ENCODE peak calls at places on chromosomes 6 and 20, in eight cellular contexts. One of them, this sample, is unnamed.

GRCh38 chr6:1390071-1390804 is 862 bp downstream of the FOXF2 start:
- DNase-seq in mammary epithelial cell: peak; percentile 34
- DNase-seq in mucosa of descending colon: no peak
- DNase-seq in cardiac muscle cell: peak; percentile 68
- DNase-seq in lung: no peak
- DNase-seq in GM12878: no peak
- DNase-seq in BJ: no peak
- DNase-seq in heart right ventricle: no peak
- DNase-seq in this sample: peak; percentile 47

GRCh38 chr6:46756469-46757205 is 9.9 kb downstream of the ANKRD66 start:
- DNase-seq in mammary epithelial cell: no peak
- DNase-seq in mucosa of descending colon: no peak
- DNase-seq in cardiac muscle cell: no peak
- DNase-seq in lung: no peak
- DNase-seq in GM12878: no peak
- DNase-seq in BJ: no peak
- DNase-seq in heart right ventricle: no peak
- DNase-seq in this sample: peak; percentile 4

GRCh38 chr20:53447271-53447670 is 146.4 kb downstream of the ZNF217 start:
- DNase-seq in mammary epithelial cell: no peak
- DNase-seq in mucosa of descending colon: no peak
- DNase-seq in cardiac muscle cell: no peak
- DNase-seq in lung: no peak
- DNase-seq in GM12878: no peak
- DNase-seq in BJ: no peak
- DNase-seq in heart right ventricle: no peak
- DNase-seq in this sample: no peak

GRCh38 chr6:151808331-151809241 is 1.1 kb downstream of the ESR1 start:
- DNase-seq in mammary epithelial cell: peak; percentile 5
- DNase-seq in mucosa of descending colon: no peak
- DNase-seq in cardiac muscle cell: peak; percentile 9
- DNase-seq in lung: no peak
- DNase-seq in GM12878: no peak
- DNase-seq in BJ: no peak
- DNase-seq in heart right ventricle: no peak
- DNase-seq in this sample: peak; percentile 3

GRCh38 chr6:100035873-100036653 is 42.0 kb upstream of the MCHR2 start:
- DNase-seq in mammary epithelial cell: no peak
- DNase-seq in mucosa of descending colon: no peak
- DNase-seq in cardiac muscle cell: no peak
- DNase-seq in lung: no peak
- DNase-seq in GM12878: no peak
- DNase-seq in BJ: no peak
- DNase-seq in heart right ventricle: no peak
- DNase-seq in this sample: no peak

GRCh38 chr6:70145178-70145577 is 157.7 kb downstream of the COL9A1 start:
- DNase-seq in mammary epithelial cell: no peak
- DNase-seq in mucosa of descending colon: no peak
- DNase-seq in cardiac muscle cell: no peak
- DNase-seq in lung: no peak
- DNase-seq in GM12878: no peak
- DNase-seq in BJ: no peak
- DNase-seq in heart right ventricle: no peak
- DNase-seq in this sample: no peak

GRCh38 chr6:139777202-139777970 is 402.9 kb upstream of the CITED2 start:
- DNase-seq in mammary epithelial cell: no peak
- DNase-seq in mucosa of descending colon: no peak
- DNase-seq in cardiac muscle cell: no peak
- DNase-seq in lung: no peak
- DNase-seq in GM12878: no peak
- DNase-seq in BJ: no peak
- DNase-seq in heart right ventricle: no peak
- DNase-seq in this sample: no peak

GRCh38 chr20:11018668-11019170 is 344.9 kb upstream of the JAG1 start:
- DNase-seq in mammary epithelial cell: no peak
- DNase-seq in mucosa of descending colon: no peak
- DNase-seq in cardiac muscle cell: no peak
- DNase-seq in lung: no peak
- DNase-seq in GM12878: no peak
- DNase-seq in BJ: no peak
- DNase-seq in heart right ventricle: no peak
- DNase-seq in this sample: no peak

GRCh38 chr20:62238569-62239277 is 402 bp downstream of the OSBPL2 start:
- DNase-seq in mammary epithelial cell: peak; percentile 30
- DNase-seq in mucosa of descending colon: peak; percentile 76
- DNase-seq in cardiac muscle cell: no peak
- DNase-seq in lung: no peak
- DNase-seq in GM12878: no peak
- DNase-seq in BJ: no peak
- DNase-seq in heart right ventricle: no peak
- DNase-seq in this sample: no peak

GRCh38 chr6:109793793-109794192 is 102.7 kb downstream of the FIG4 start:
- DNase-seq in mammary epithelial cell: peak; percentile 91
- DNase-seq in mucosa of descending colon: no peak
- DNase-seq in cardiac muscle cell: peak; percentile 93
- DNase-seq in lung: peak; percentile 29
- DNase-seq in GM12878: no peak
- DNase-seq in BJ: peak; percentile 86
- DNase-seq in heart right ventricle: peak; percentile 47
- DNase-seq in this sample: peak; percentile 96

GRCh38 chr6:153167026-153167891 is 36.2 kb upstream of the RGS17 start:
- DNase-seq in mammary epithelial cell: peak; percentile 87
- DNase-seq in mucosa of descending colon: no peak
- DNase-seq in cardiac muscle cell: peak; percentile 83
- DNase-seq in lung: no peak
- DNase-seq in GM12878: no peak
- DNase-seq in BJ: peak; percentile 66
- DNase-seq in heart right ventricle: no peak
- DNase-seq in this sample: peak; percentile 85

GRCh38 chr6:141252828-141253608 is 879.7 kb upstream of the GJE1 start:
- DNase-seq in mammary epithelial cell: no peak
- DNase-seq in mucosa of descending colon: no peak
- DNase-seq in cardiac muscle cell: peak; percentile 30
- DNase-seq in lung: no peak
- DNase-seq in GM12878: no peak
- DNase-seq in BJ: no peak
- DNase-seq in heart right ventricle: no peak
- DNase-seq in this sample: no peak

GRCh38 chr20:14619411-14619810 is 282.0 kb upstream of the FLRT3 start:
- DNase-seq in mammary epithelial cell: no peak
- DNase-seq in mucosa of descending colon: no peak
- DNase-seq in cardiac muscle cell: no peak
- DNase-seq in lung: no peak
- DNase-seq in GM12878: no peak
- DNase-seq in BJ: no peak
- DNase-seq in heart right ventricle: no peak
- DNase-seq in this sample: no peak

GRCh38 chr20:14616003-14616402 is 278.6 kb upstream of the FLRT3 start:
- DNase-seq in mammary epithelial cell: peak; percentile 67
- DNase-seq in mucosa of descending colon: no peak
- DNase-seq in cardiac muscle cell: no peak
- DNase-seq in lung: no peak
- DNase-seq in GM12878: no peak
- DNase-seq in BJ: no peak
- DNase-seq in heart right ventricle: no peak
- DNase-seq in this sample: no peak

GRCh38 chr20:14612389-14612788 is 275.0 kb upstream of the FLRT3 start:
- DNase-seq in mammary epithelial cell: no peak
- DNase-seq in mucosa of descending colon: no peak
- DNase-seq in cardiac muscle cell: peak; percentile 35
- DNase-seq in lung: no peak
- DNase-seq in GM12878: no peak
- DNase-seq in BJ: no peak
- DNase-seq in heart right ventricle: no peak
- DNase-seq in this sample: peak; percentile 70

GRCh38 chr20:14622796-14623195 is 285.4 kb upstream of the FLRT3 start:
- DNase-seq in mammary epithelial cell: peak; percentile 85
- DNase-seq in mucosa of descending colon: no peak
- DNase-seq in cardiac muscle cell: peak; percentile 60
- DNase-seq in lung: no peak
- DNase-seq in GM12878: no peak
- DNase-seq in BJ: no peak
- DNase-seq in heart right ventricle: no peak
- DNase-seq in this sample: peak; percentile 79

GRCh38 chr20:14617123-14617522 is 279.7 kb upstream of the FLRT3 start:
- DNase-seq in mammary epithelial cell: peak; percentile 32
- DNase-seq in mucosa of descending colon: no peak
- DNase-seq in cardiac muscle cell: no peak
- DNase-seq in lung: no peak
- DNase-seq in GM12878: no peak
- DNase-seq in BJ: no peak
- DNase-seq in heart right ventricle: no peak
- DNase-seq in this sample: peak; percentile 2
- H3K4me3 ChIP-seq in mammary epithelial cell: no peak overlapping the region
- H3K4me3 ChIP-seq in mucosa of descending colon: no peak overlapping the region
- H3K4me3 ChIP-seq in cardiac muscle cell: no peak overlapping the region
- H3K4me3 ChIP-seq in lung: no peak overlapping the region
- H3K4me3 ChIP-seq in GM12878: no peak overlapping the region
- H3K4me3 ChIP-seq in BJ: no peak overlapping the region
- H3K4me3 ChIP-seq in heart right ventricle: no peak overlapping the region
- H3K4me3 ChIP-seq in this sample: no peak overlapping the region

DNA sequence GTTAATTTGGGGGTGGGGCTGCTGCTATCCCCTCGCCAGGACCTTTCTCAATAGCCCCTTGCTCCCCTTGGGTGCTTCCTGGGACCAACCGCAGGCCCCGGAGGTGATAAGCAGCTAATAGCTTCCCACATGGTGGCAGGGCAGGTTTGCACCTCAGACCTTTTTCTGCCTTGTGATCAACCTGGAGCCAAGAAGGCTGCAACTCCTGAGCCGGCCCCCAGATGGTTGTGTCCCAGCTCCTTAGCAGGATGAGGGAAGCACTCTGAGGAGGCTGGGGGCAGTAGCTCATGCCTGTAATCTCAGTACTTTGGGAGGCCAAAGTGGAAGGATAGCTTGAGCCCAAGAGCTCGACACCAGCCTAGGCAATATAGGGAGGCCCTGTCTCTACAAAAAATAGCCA is 85.5 kb downstream of the BMP7 start:
- DNase-seq in mammary epithelial cell: no peak
- DNase-seq in mucosa of descending colon: no peak
- DNase-seq in cardiac muscle cell: no peak
- DNase-seq in lung: no peak
- DNase-seq in GM12878: no peak
- DNase-seq in BJ: no peak
- DNase-seq in heart right ventricle: no peak
- DNase-seq in this sample: no peak
- TF ChIP-seq CTCF in mammary epithelial cell: no peak
- TF ChIP-seq CTCF in mucosa of descending colon: no peak
- TF ChIP-seq CTCF in cardiac muscle cell: no peak
- TF ChIP-seq CTCF in lung: no peak
- TF ChIP-seq CTCF in GM12878: no peak
- TF ChIP-seq CTCF in BJ: no peak
- TF ChIP-seq CTCF in heart right ventricle: no peak
- TF ChIP-seq CTCF in this sample: no peak

DNA sequence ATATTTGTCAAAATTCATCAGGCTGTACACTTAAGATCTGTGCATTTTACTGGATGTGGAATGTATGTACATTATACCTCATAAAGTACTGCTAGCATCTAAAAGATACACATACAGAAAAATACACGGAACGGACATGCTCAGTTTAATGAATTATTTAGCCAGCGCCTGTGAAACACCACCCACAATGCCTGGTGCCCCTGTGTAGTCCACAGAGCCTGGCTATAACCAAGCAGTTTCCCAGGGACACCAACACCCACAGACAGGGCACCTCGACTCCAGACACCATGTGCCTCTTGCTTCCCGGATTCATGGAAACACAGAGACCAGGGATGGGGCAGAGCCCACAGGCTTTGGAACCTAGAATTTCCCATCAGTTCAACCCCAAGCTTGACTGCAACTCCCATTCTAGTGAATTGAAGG is 17.4 kb upstream of the ARMC12 start:
- DNase-seq in mammary epithelial cell: no peak
- DNase-seq in mucosa of descending colon: no peak
- DNase-seq in cardiac muscle cell: no peak
- DNase-seq in lung: no peak
- DNase-seq in GM12878: no peak
- DNase-seq in BJ: no peak
- DNase-seq in heart right ventricle: no peak
- DNase-seq in this sample: no peak
- H3K4me3 ChIP-seq in mammary epithelial cell: no peak overlapping the region
- H3K4me3 ChIP-seq in mucosa of descending colon: no peak overlapping the region
- H3K4me3 ChIP-seq in cardiac muscle cell: no peak overlapping the region
- H3K4me3 ChIP-seq in lung: no peak overlapping the region
- H3K4me3 ChIP-seq in GM12878: peak overlapping the region; percentile 49
- H3K4me3 ChIP-seq in BJ: no peak overlapping the region
- H3K4me3 ChIP-seq in heart right ventricle: no peak overlapping the region
- H3K4me3 ChIP-seq in this sample: peak overlapping the region; percentile 46

DNA sequence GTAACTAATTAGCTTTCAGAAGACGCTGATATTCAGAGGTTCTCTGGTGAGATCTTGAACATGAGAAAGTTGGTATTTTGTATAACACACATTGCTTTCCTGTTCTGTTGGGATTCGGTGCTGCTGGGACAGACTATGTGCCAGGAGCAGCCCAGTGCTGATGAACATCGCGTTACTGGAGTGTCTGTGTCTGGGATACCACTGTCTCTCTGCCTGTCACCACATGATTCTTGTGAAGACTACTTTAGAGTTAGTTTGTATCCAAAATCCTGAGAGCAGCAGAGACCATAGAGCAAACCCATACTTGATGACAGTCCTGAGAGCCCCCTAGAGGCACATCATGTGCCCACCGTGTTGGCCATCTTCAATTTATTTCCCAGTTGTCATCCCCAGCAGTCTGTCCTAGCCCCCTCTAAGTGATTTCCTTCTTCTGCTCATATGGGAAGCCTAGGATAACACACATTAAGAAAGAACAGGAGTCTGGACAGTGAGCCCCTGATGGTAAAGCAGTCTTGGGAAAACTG is 41.8 kb upstream of the TINAG start:
- DNase-seq in mammary epithelial cell: no peak
- DNase-seq in mucosa of descending colon: no peak
- DNase-seq in cardiac muscle cell: no peak
- DNase-seq in lung: no peak
- DNase-seq in GM12878: no peak
- DNase-seq in BJ: no peak
- DNase-seq in heart right ventricle: no peak
- DNase-seq in this sample: no peak
- TF ChIP-seq CTCF in mammary epithelial cell: no peak
- TF ChIP-seq CTCF in mucosa of descending colon: no peak
- TF ChIP-seq CTCF in cardiac muscle cell: no peak
- TF ChIP-seq CTCF in lung: no peak
- TF ChIP-seq CTCF in GM12878: no peak
- TF ChIP-seq CTCF in BJ: no peak
- TF ChIP-seq CTCF in heart right ventricle: no peak
- TF ChIP-seq CTCF in this sample: no peak

GRCh38 chr20:48583171-48583570 is 244.6 kb downstream of the PREX1 start:
- DNase-seq in mammary epithelial cell: no peak
- DNase-seq in mucosa of descending colon: no peak
- DNase-seq in cardiac muscle cell: no peak
- DNase-seq in lung: no peak
- DNase-seq in GM12878: no peak
- DNase-seq in BJ: no peak
- DNase-seq in heart right ventricle: no peak
- DNase-seq in this sample: no peak
- H3K4me3 ChIP-seq in mammary epithelial cell: no peak overlapping the region
- H3K4me3 ChIP-seq in mucosa of descending colon: no peak overlapping the region
- H3K4me3 ChIP-seq in cardiac muscle cell: no peak overlapping the region
- H3K4me3 ChIP-seq in lung: no peak overlapping the region
- H3K4me3 ChIP-seq in GM12878: no peak overlapping the region
- H3K4me3 ChIP-seq in BJ: no peak overlapping the region
- H3K4me3 ChIP-seq in heart right ventricle: no peak overlapping the region
- H3K4me3 ChIP-seq in this sample: no peak overlapping the region